ENCODE peak calls at places on chromosomes 1 and 21, in seven cellular contexts. S is endodermal cell, D is IMR-90, J is ovary, A is body of pancreas, Q is GM23248, N is mesenchymal stem cell. T is an unnamed sample.

GRCh38 chr1:156914440-156914856 is 6.0 kb upstream of the LRRC71 start:
- DNase-seq in S (no peak), D (peak), J (no peak), A (no peak), Q (no peak), N (peak), T (no peak)

GRCh38 chr1:96236156-96236739 is 485.3 kb upstream of the PTBP2 start:
- DNase-seq in S (peak), D (peak), J (no peak), A (peak), Q (peak), N (peak), T (no peak)

GRCh38 chr21:36887983-36888382 is 78.5 kb downstream of the HLCS start:
- DNase-seq in S (no peak), D (no peak), J (no peak), A (no peak), Q (no peak), N (no peak), T (no peak)

GRCh38 chr1:79197421-79197820 is 190.9 kb upstream of the ADGRL4 start:
- DNase-seq in S (peak), D (peak), J (no peak), A (no peak), Q (peak), N (peak), T (no peak)

GRCh38 chr1:3024588-3024987 is 3.3 kb downstream of the ACTRT2 start:
- DNase-seq in S (no peak), D (no peak), J (no peak), A (no peak), Q (no peak), N (no peak), T (no peak)

GRCh38 chr1:113930499-113931161 is 1.5 kb downstream of the HIPK1 start:
- DNase-seq in S (peak), D (peak), J (peak), A (peak), Q (peak), N (peak), T (no peak)

GRCh38 chr21:46392921-46393320 is 65.8 kb upstream of the DIP2A start:
- DNase-seq in S (no peak), D (peak), J (peak), A (no peak), Q (peak), N (no peak), T (no peak)

GRCh38 chr1:67735220-67735619 is 50.2 kb downstream of the GADD45A start:
- DNase-seq in S (no peak), D (no peak), J (no peak), A (no peak), Q (peak), N (no peak), T (no peak)

GRCh38 chr1:204989266-204990058 is 53.5 kb upstream of the CNTN2 start:
- DNase-seq in S (peak), D (peak), J (peak), A (peak), Q (peak), N (peak), T (no peak)

GRCh38 chr21:46161180-46161799 is 5.9 kb upstream of the FTCD start:
- DNase-seq in S (no peak), D (no peak), J (peak), A (no peak), Q (no peak), N (no peak), T (peak)

GRCh38 chr1:203504400-203505250 is 10.7 kb downstream of the OPTC start:
- DNase-seq in S (peak), D (peak), J (peak), A (peak), Q (peak), N (peak), T (no peak)

GRCh38 chr1:59156526-59157196 is 140.2 kb upstream of the FGGY start:
- DNase-seq in S (peak), D (no peak), J (no peak), A (peak), Q (peak), N (peak), T (no peak)

GRCh38 chr21:42535602-42536171 is 22.0 kb downstream of the SLC37A1 start:
- DNase-seq in S (no peak), D (no peak), J (no peak), A (no peak), Q (no peak), N (no peak), T (no peak)

GRCh38 chr1:110370827-110371226 is 20.0 kb downstream of the SLC16A4 start:
- DNase-seq in S (no peak), D (peak), J (no peak), A (no peak), Q (peak), N (peak), T (no peak)

GRCh38 chr21:36976882-36977651 is 10.6 kb upstream of the HLCS start:
- DNase-seq in S (peak), D (peak), J (peak), A (peak), Q (peak), N (peak), T (no peak)

GRCh38 chr1:150881331-150882070 is 5.1 kb upstream of the ARNT start:
- DNase-seq in S (no peak), D (peak), J (no peak), A (no peak), Q (peak), N (peak), T (no peak)

GRCh38 chr1:65830306-65830705 is 37.6 kb downstream of the PDE4B start:
- DNase-seq in S (no peak), D (peak), J (no peak), A (no peak), Q (no peak), N (no peak), T (no peak)

DNA sequence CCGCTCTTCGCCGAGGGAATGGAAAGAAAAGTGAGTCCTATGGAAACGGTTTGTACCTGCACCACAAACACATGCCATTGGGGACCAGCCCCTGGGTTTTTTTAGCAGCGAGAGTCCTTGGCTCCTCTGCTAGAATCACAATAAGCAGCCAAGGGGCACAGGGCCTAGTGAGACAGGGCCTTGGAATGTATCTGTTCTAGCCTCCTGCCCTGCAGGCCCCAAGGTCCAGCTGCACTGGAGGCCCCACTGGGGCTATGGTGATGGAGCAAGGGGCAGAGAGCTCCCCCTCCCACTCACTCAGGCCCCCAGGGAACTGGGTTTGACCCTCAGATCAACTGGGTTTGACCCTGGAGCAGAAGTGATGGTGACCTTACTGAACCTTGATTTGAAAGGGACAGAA is 14.4 kb downstream of the SHISA4 start:
- DNase-seq in S (no peak), D (peak), J (peak), A (no peak), Q (peak), N (peak), T (no peak)
- H3K27ac ChIP-seq in S (no peak), D (peak), J (peak), A (no peak), Q (peak), N (peak), T (no peak)

GRCh38 chr1:236800623-236801022 is 5.5 kb downstream of the MTR start:
- DNase-seq in S (no peak), D (no peak), J (no peak), A (no peak), Q (no peak), N (no peak), T (no peak)

GRCh38 chr1:236802264-236802663 is 7.2 kb downstream of the MTR start:
- DNase-seq in S (no peak), D (no peak), J (no peak), A (no peak), Q (no peak), N (no peak), T (no peak)

GRCh38 chr1:236799001-236799400 is 3.9 kb downstream of the MTR start:
- DNase-seq in S (no peak), D (no peak), J (no peak), A (no peak), Q (no peak), N (no peak), T (no peak)

GRCh38 chr1:236795757-236796719 is 946 bp downstream of the MTR start:
- DNase-seq in S (peak), D (peak), J (no peak), A (no peak), Q (peak), N (peak), T (no peak)

DNA sequence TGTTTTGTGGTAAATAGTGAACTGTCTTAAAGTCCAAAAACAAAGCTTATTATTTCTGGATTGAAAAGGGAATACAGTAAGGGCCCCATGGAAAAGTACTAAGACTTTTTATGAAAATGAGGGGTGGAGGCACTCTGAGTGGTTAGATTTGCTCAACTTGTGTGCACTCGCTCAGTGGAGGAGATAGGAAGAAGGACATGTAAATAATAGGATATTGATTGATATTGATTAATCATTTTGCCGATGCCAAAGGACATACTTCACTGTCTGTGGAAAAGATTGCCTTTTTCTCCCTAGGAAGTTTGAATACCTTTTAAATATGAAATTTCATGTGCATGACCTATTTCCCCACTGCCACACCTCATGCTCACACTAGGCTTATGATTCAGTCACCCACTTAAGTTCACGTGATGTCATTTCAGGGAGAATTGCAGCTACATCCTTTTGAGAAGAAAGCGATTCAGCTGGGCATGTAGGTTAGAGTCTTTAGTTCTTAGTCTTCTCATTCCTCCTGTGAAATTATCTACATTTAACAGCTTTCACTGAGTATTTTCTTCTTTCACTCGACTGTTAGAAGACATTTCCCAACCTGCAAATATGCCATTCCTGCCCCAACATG is 5.0 kb downstream of the MTR start:
- DNase-seq in S (no peak), D (peak), J (no peak), A (no peak), Q (peak), N (no peak), T (no peak)
- H3K27ac ChIP-seq in S (no peak), D (no peak), J (no peak), A (peak), Q (no peak), N (no peak), T (no peak)

GRCh38 chr1:192747305-192747704 is 61.5 kb upstream of the RGS2 start:
- DNase-seq in S (no peak), D (peak), J (no peak), A (no peak), Q (peak), N (peak), T (no peak)
- H3K27ac ChIP-seq in S (no peak), D (no peak), J (no peak), A (no peak), Q (peak), N (peak), T (no peak)

DNA sequence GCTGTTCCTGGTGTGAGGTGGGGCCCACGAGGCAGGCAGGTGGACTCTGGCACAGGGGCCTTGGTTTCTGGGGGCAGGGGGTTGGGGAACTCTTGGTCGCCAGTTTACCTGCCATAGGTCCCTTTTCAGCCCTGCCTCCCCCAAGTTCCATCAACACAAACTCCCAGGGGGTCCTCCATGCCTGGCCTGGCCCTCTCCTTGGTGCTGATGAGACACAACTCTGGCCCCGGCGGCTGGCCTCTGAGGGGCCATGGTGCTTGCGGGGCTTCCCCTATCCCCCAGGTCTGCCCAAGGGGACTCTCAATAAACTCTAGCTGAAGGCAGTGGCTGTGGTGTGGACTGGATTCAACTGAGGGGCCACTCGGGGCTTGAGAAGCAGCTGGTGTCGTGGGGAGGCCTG is 16.0 kb downstream of the HTR6 start:
- DNase-seq in S (peak), D (no peak), J (no peak), A (no peak), Q (no peak), N (no peak), T (no peak)
- H3K27ac ChIP-seq in S (no peak), D (no peak), J (no peak), A (no peak), Q (no peak), N (no peak), T (no peak)

DNA sequence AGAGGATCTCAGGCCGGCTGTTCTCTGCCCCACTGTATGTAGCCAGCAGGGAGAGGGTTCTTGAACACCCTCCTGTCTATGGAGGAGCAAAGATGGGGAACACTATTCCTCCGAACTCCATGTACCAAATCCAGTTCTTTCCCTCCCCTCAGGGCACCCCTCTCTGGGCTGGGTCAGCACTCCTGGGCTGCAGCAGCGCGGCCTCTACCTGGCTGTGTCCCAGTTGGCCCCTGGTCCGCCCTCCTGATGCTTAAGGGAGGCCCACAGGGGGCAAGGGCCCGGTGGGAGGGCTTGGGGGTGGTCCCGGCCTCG is 471 bp upstream of the ADPRS start:
- DNase-seq in S (no peak), D (no peak), J (no peak), A (no peak), Q (no peak), N (no peak), T (no peak)
- H3K27ac ChIP-seq in S (no peak), D (peak), J (peak), A (no peak), Q (no peak), N (no peak), T (peak)

GRCh38 chr1:228650141-228650540 is 85.1 kb upstream of the RHOU start:
- DNase-seq in S (peak), D (no peak), J (peak), A (peak), Q (no peak), N (no peak), T (no peak)

GRCh38 chr1:228648647-228649383 is 86.5 kb upstream of the RHOU start:
- DNase-seq in S (peak), D (no peak), J (peak), A (no peak), Q (no peak), N (no peak), T (no peak)

GRCh38 chr1:228650946-228651345 is 84.3 kb upstream of the RHOU start:
- DNase-seq in S (no peak), D (no peak), J (no peak), A (no peak), Q (no peak), N (no peak), T (no peak)

GRCh38 chr1:228647523-228648444 is 87.5 kb upstream of the RHOU start:
- DNase-seq in S (peak), D (no peak), J (peak), A (peak), Q (peak), N (peak), T (peak)

GRCh38 chr1:228646717-228647522 is 88.4 kb upstream of the RHOU start:
- DNase-seq in S (peak), D (peak), J (peak), A (no peak), Q (peak), N (peak), T (peak)
- H3K27ac ChIP-seq in S (no peak), D (no peak), J (peak), A (no peak), Q (peak), N (peak), T (peak)

DNA sequence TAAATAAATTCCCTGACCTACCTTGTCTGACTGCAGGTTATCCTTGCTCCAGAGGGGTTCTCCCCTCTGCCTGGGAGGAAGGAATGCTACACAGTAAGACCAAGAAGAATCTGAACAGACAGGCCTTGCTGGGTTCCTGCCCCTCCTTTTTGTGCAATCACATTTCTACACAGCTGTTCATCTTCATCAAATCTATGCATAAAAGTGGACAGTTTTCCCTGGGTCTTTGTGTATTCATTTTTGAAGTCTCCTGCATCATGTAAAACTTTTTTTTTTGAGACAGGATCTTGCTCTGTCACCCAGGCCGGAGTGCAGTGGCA is 50.6 kb downstream of the DNTTIP2 start:
- DNase-seq in S (no peak), D (no peak), J (no peak), A (no peak), Q (no peak), N (no peak), T (no peak)
- H3K27ac ChIP-seq in S (no peak), D (no peak), J (no peak), A (no peak), Q (no peak), N (no peak), T (peak)

GRCh38 chr1:221644176-221644510 is 97.7 kb downstream of the DUSP10 start:
- DNase-seq in S (no peak), D (no peak), J (no peak), A (no peak), Q (no peak), N (no peak), T (no peak)

GRCh38 chr1:221643404-221644175 is 98.3 kb downstream of the DUSP10 start:
- DNase-seq in S (no peak), D (no peak), J (no peak), A (no peak), Q (no peak), N (no peak), T (no peak)

GRCh38 chr1:221648201-221648600 is 93.7 kb downstream of the DUSP10 start:
- DNase-seq in S (no peak), D (no peak), J (no peak), A (no peak), Q (no peak), N (no peak), T (no peak)

DNA sequence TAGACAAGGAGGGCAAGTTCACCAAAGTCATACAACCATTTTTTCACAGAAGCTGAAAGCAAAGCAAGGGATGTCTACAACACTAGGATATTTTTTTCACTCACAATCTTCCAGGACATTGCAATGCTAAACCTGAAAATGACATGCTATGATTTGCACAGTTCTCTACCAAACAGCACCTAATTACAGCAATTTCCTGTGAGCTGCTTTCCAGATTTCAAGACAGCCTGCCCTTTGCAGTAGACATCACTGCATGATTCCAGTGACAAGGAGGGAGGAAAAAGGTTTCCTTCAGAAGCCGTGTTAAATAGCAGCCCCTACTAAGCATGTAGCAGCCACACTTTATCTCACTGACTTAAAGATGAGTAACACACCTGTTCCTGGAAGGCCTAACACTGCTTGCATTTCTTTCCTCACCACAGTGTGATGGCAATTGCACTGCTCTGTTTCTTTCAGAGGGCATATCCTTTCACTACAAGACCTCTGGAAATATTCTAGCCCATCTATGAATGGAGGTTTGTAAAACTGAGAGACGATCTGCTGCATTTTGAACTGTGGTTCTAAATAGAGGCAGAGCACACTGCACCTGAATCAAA is 97.1 kb downstream of the DUSP10 start:
- DNase-seq in S (no peak), D (no peak), J (no peak), A (no peak), Q (no peak), N (no peak), T (no peak)
- H3K27ac ChIP-seq in S (no peak), D (no peak), J (no peak), A (no peak), Q (no peak), N (no peak), T (no peak)

GRCh38 chr21:34511787-34512451 is at the start of gene KCNE1:
- DNase-seq in S (no peak), D (no peak), J (no peak), A (no peak), Q (peak), N (no peak), T (no peak)
- H3K27ac ChIP-seq in S (no peak), D (no peak), J (no peak), A (no peak), Q (peak), N (no peak), T (no peak)